ENCODE peak calls at places on chromosomes 4 and X, in seven cellular contexts. O is colonic mucosa, T is kidney epithelial cell, X is nephron progenitor cell, U is sigmoid colon, N is progenitor cell of endocrine pancreas, C is endothelial cell. Q is an unnamed sample.

GRCh38 chr4:150126880-150127236 is 48.6 kb downstream of the DCLK2 start:
- DNase-seq in C (no peak), X (no peak), O (no peak), T (no peak), N (no peak), U (no peak), Q (peak)

GRCh38 chr4:4200624-4201023 is 26.1 kb downstream of the OTOP1 start:
- DNase-seq in O (no peak), T (no peak), N (no peak), U (no peak), C (no peak), X (no peak), Q (no peak)

GRCh38 chrX:152915541-152916241 is 17.8 kb downstream of the ZNF185 start:
- DNase-seq in C (peak), T (no peak), N (peak), U (no peak), O (no peak), X (peak), Q (no peak)

GRCh38 chr4:48369771-48370170 is 28.4 kb downstream of the SLAIN2 start:
- DNase-seq in X (no peak), N (no peak), T (no peak), C (no peak), U (no peak), O (no peak), Q (no peak)

GRCh38 chrX:24760601-24761000 is 66.9 kb downstream of the POLA1 start:
- DNase-seq in T (no peak), N (no peak), C (no peak), U (no peak), X (no peak), O (no peak), Q (no peak)

GRCh38 chr4:84482564-84483563 is 16.2 kb downstream of the NKX6-1 start:
- DNase-seq in C (peak), U (no peak), N (no peak), T (no peak), O (peak), X (no peak), Q (no peak)

GRCh38 chr4:128955751-128956150 is 137.6 kb downstream of the SCLT1 start:
- DNase-seq in T (no peak), X (no peak), O (no peak), U (no peak), C (peak), N (no peak), Q (no peak)

GRCh38 chrX:12910424-12910823 is 4.0 kb downstream of the TLR8 start:
- DNase-seq in N (no peak), U (no peak), O (no peak), T (no peak), X (no peak), C (no peak), Q (no peak)

GRCh38 chrX:135437867-135438733 is 16.4 kb downstream of the SMIM10L2A start:
- DNase-seq in N (no peak), T (no peak), O (no peak), U (no peak), C (peak), X (no peak), Q (no peak)

GRCh38 chrX:28609917-28610613 is 22.8 kb downstream of the IL1RAPL1 start:
- DNase-seq in U (peak), C (no peak), O (no peak), T (no peak), X (no peak), N (no peak), Q (no peak)

GRCh38 chr4:107215222-107215621 is 179.1 kb upstream of the DKK2 start:
- DNase-seq in C (no peak), O (no peak), T (no peak), U (no peak), X (no peak), N (no peak), Q (no peak)

GRCh38 chrX:133415276-133416105 is at the start of gene GPC4:
- DNase-seq in C (peak), T (no peak), N (peak), U (peak), O (peak), X (peak), Q (peak)

GRCh38 chrX:153967536-153968214 is 3.9 kb downstream of the HCFC1 start:
- DNase-seq in T (no peak), C (no peak), U (no peak), N (no peak), O (no peak), X (no peak), Q (no peak)

DNA sequence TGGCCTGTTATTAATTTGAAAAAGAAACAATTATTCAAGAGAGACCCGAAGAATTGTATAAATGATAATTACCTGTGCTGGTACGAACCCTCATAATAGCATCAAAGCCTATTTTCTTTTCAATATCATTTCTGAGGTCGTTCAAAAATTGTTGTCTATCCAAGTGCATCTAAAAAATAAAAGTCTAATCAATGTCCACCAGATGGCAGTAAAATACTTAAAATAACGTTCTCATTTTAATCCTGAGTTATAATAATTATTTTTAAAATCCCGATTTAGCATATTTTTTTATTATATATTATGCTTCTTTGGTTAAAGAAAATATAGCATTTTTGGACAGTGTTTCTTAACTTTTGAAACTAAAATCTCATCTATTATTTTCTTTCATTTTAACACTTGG is 55.7 kb downstream of the METTL14 start:
- DNase-seq in N (no peak), O (no peak), T (no peak), X (no peak), U (no peak), C (no peak), Q (no peak)
- TF ChIP-seq CTCF in N (peak), O (peak), T (no peak), X (peak), U (peak), C (peak), Q (peak)

GRCh38 chr4:153763404-153763803 is 3.6 kb upstream of the RNF175 start:
- DNase-seq in U (no peak), X (no peak), O (no peak), C (no peak), T (no peak), N (no peak), Q (no peak)
- TF ChIP-seq CTCF in U (no peak), X (no peak), O (no peak), C (peak), T (peak), N (peak), Q (peak)

GRCh38 chr4:103425406-103425805 is 227.3 kb upstream of the CENPE start:
- DNase-seq in N (no peak), U (no peak), T (no peak), C (no peak), O (no peak), X (no peak), Q (no peak)

GRCh38 chr4:103424853-103425252 is 226.7 kb upstream of the CENPE start:
- DNase-seq in N (no peak), C (no peak), T (no peak), U (no peak), O (no peak), X (no peak), Q (peak)

GRCh38 chr4:103429283-103429682 is 231.1 kb upstream of the CENPE start:
- DNase-seq in T (no peak), N (no peak), U (no peak), X (peak), C (peak), O (no peak), Q (no peak)
- TF ChIP-seq CTCF in T (peak), N (no peak), U (no peak), X (peak), C (peak), O (no peak), Q (peak)

DNA sequence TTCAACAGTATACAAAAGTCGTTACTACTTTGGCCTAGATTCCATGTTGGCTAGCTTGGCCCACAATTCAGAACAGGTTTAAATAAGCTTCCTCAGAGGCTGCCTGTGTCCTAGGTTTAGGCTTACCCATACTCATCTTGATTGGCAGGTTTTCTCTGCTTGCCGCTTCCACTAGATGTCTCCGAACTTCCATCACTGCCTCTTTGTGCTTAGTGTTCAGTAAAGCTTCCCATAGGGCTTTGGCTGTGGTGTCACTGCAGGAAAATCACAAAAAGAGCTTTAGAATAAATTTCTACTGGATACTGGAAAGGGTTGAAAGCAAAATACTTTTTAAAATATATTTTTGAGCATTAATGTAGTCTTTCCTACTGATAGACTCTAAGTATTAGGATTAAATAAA is 52.4 kb downstream of the SCFD2 start:
- DNase-seq in C (peak), T (no peak), X (no peak), U (no peak), O (no peak), N (no peak), Q (peak)
- TF ChIP-seq CTCF in C (no peak), T (no peak), X (no peak), U (no peak), O (no peak), N (no peak), Q (peak)

GRCh38 chrX:31658360-31658759 is 586.5 kb upstream of the FTHL17 start:
- DNase-seq in T (no peak), X (no peak), N (no peak), U (no peak), C (no peak), O (no peak), Q (no peak)
- TF ChIP-seq CTCF in T (peak), X (peak), N (peak), U (no peak), C (peak), O (peak), Q (peak)

GRCh38 chr4:2291705-2292651 is 30.1 kb upstream of the MXD4 start:
- DNase-seq in C (no peak), T (no peak), U (peak), X (no peak), N (no peak), O (no peak), Q (no peak)

GRCh38 chr4:2289955-2290333 is 28.0 kb upstream of the MXD4 start:
- DNase-seq in N (no peak), C (no peak), X (no peak), T (no peak), U (peak), O (no peak), Q (no peak)

GRCh38 chr4:2290488-2290887 is 28.6 kb upstream of the MXD4 start:
- DNase-seq in C (no peak), U (peak), O (no peak), N (no peak), T (no peak), X (no peak), Q (no peak)

GRCh38 chr4:2290974-2291704 is 29.2 kb upstream of the MXD4 start:
- DNase-seq in O (no peak), X (no peak), C (no peak), T (no peak), N (no peak), U (peak), Q (no peak)

DNA sequence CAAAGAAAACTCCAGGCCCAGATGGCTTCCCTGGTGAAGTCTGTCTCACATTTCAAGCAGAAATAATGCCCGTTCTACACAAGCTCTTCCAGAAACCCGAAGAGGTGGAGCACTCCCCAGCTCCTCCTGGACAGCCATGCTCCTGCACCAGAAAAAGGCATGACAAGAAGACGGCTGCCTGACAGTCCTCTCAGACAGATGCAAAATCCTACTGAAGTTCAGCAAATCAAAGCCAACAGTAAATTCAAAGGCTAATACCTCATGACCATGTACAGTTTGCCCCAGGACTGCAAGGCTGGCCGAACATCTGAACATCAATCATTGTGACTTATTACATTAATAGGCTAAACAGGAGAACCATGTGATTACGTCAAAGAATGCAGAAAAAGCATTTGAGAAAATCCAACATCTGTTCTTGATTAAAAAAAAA is 30.8 kb upstream of the MXD4 start:
- DNase-seq in N (no peak), T (no peak), U (no peak), C (no peak), X (no peak), O (no peak), Q (no peak)
- TF ChIP-seq CTCF in N (no peak), T (no peak), U (no peak), C (no peak), X (no peak), O (no peak), Q (no peak)

DNA sequence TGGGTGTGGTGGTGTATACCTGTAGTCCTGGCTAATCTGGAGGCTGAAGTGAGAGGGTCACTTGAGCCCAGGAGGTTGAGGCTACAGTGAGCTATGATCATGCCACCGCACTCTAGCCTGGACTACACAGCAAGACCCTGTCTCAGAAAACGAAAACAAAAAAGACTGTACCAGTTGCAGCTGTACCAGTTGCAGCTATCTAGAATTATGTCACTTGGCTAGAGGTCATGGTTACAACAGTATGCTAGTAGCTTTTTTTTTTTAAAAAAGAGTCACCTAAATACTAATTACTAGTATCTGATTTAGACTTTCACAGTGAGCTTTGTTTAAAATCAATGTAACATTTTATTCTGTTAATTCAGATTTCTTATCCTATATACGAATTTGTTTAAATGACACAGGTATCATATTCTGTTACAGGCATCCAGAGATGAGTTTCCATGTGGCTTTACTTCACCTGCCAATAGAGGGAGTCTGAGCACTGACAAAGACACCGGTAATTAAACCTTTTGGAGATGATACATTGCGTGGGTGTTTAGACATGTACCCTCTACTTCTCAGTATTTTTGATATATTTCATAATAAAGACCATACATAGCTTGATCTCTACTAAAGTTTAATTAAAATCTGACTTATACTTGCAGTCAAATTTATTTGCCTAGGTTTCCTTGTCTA is 100.2 kb upstream of the IL13RA1 start:
- DNase-seq in T (no peak), N (no peak), U (no peak), X (no peak), O (no peak), C (no peak), Q (peak)
- TF ChIP-seq CTCF in T (peak), N (peak), U (no peak), X (peak), O (peak), C (no peak), Q (peak)

GRCh38 chr4:25378130-25378743 is 1.2 kb downstream of the ANAPC4 start:
- DNase-seq in T (no peak), X (no peak), O (no peak), U (no peak), N (no peak), C (no peak), Q (no peak)
- TF ChIP-seq CTCF in T (no peak), X (no peak), O (no peak), U (no peak), N (no peak), C (no peak), Q (no peak)

Q was measured in foreskin keratinocyte.